ENCODE peak calls at places on chromosomes 13 and 19, in ten cellular contexts. N is stomach, O is sigmoid colon, Z is GM23338, Y is transverse colon, I is HL-60, A is GM12878, S is upper lobe of left lung, C is Panc1, Q is GM12892. G is an unnamed sample.

GRCh38 chr13:110421061-110421460 is 114.0 kb downstream of the COL4A2 start:
- DNase-seq in C (no peak), Z (no peak), O (no peak), N (no peak), A (no peak), I (no peak), Q (no peak), Y (no peak), S (no peak), G (no peak)

GRCh38 chr19:55341191-55342043 is 1.7 kb downstream of the KMT5C start:
- DNase-seq in I (no peak), Z (peak), C (no peak), A (no peak), Q (peak), O (peak), Y (peak), N (peak), S (peak), G (peak)

GRCh38 chr13:76886292-76887061 is at the start of gene KCTD12:
- DNase-seq in A (no peak), S (peak), Q (peak), O (peak), N (peak), Z (peak), Y (peak), C (no peak), I (peak), G (peak)

GRCh38 chr13:42039946-42040729 is 8.3 kb upstream of the DGKH start:
- DNase-seq in A (peak), Y (peak), C (no peak), Z (peak), O (peak), I (peak), S (peak), Q (peak), N (peak), G (peak)

GRCh38 chr19:16911046-16911445 is 22.2 kb downstream of the F2RL3 start:
- DNase-seq in I (no peak), Y (no peak), A (no peak), S (no peak), O (peak), Q (no peak), C (no peak), N (no peak), Z (no peak), G (no peak)

GRCh38 chr13:97003071-97003470 is 8.8 kb upstream of the OXGR1 start:
- DNase-seq in Y (no peak), C (no peak), A (no peak), S (no peak), Z (no peak), N (no peak), I (no peak), Q (no peak), O (no peak), G (no peak)

GRCh38 chr19:29016926-29017760 is 195.8 kb downstream of the UQCRFS1 start:
- DNase-seq in C (no peak), Y (no peak), A (no peak), O (peak), N (no peak), Z (no peak), I (no peak), S (no peak), Q (no peak), G (no peak)

GRCh38 chr13:50387124-50387581 is 371.9 kb downstream of the KCNRG start:
- DNase-seq in Z (peak), S (peak), Q (no peak), Y (peak), O (no peak), A (no peak), C (no peak), N (peak), I (peak), G (no peak)

GRCh38 chr19:38196948-38197656 is 26.9 kb downstream of the DPF1 start:
- DNase-seq in Y (no peak), N (no peak), A (no peak), S (no peak), O (no peak), I (no peak), Z (no peak), Q (no peak), C (no peak), G (no peak)

GRCh38 chr19:30281903-30282302 is 90.3 kb upstream of the ZNF536 start:
- DNase-seq in S (no peak), A (no peak), Y (no peak), Z (no peak), N (no peak), Q (no peak), C (no peak), I (no peak), O (no peak), G (no peak)

GRCh38 chr13:86870388-86870966 is 800.7 kb upstream of the SLITRK5 start:
- DNase-seq in A (no peak), N (no peak), Q (no peak), Z (peak), Y (no peak), C (no peak), I (no peak), O (no peak), S (no peak), G (no peak)

GRCh38 chr13:31587696-31588266 is 151.5 kb upstream of the RXFP2 start:
- DNase-seq in Q (no peak), Z (no peak), I (no peak), O (no peak), S (no peak), A (no peak), N (no peak), C (no peak), Y (no peak), G (no peak)

GRCh38 chr13:43580280-43580679 is 206.5 kb downstream of the ENOX1 start:
- DNase-seq in I (no peak), C (no peak), Y (no peak), S (no peak), O (no peak), Z (no peak), A (no peak), N (no peak), Q (no peak), G (no peak)

GRCh38 chr13:44652223-44652622 is 76.1 kb upstream of the TSC22D1 start:
- DNase-seq in S (no peak), O (no peak), C (no peak), A (no peak), Q (no peak), I (no peak), Z (no peak), N (no peak), Y (no peak), G (no peak)

GRCh38 chr13:65679240-65679639 is 1550.9 kb downstream of the PCDH9 start:
- DNase-seq in Y (no peak), Q (no peak), I (no peak), C (no peak), Z (no peak), A (no peak), S (no peak), O (no peak), N (no peak), G (no peak)

GRCh38 chr13:110265341-110265681 is 41.6 kb downstream of the COL4A1 start:
- DNase-seq in A (no peak), S (no peak), Y (no peak), N (no peak), O (peak), Q (no peak), C (no peak), I (no peak), Z (no peak), G (no peak)

GRCh38 chr19:49895566-49896297 is 955 bp downstream of the IL4I1 start:
- DNase-seq in Q (no peak), Z (no peak), N (no peak), Y (no peak), A (no peak), S (no peak), C (no peak), O (no peak), I (no peak), G (no peak)

GRCh38 chr19:40600086-40600917 is 867 bp upstream of the LTBP4 start:
- DNase-seq in I (no peak), S (no peak), Q (no peak), O (peak), N (no peak), A (no peak), Z (peak), C (no peak), Y (no peak), G (no peak)

GRCh38 chr13:81487151-81487550 is 1146.2 kb upstream of the SPRY2 start:
- DNase-seq in Q (no peak), S (no peak), C (no peak), O (no peak), A (no peak), Y (no peak), N (no peak), I (peak), Z (peak), G (no peak)

GRCh38 chr13:42819712-42820111 is 38.3 kb downstream of the FAM216B start:
- DNase-seq in Y (no peak), N (no peak), A (no peak), O (no peak), S (no peak), Z (no peak), Q (no peak), I (no peak), C (no peak), G (no peak)

GRCh38 chr13:47678201-47678963 is 322.7 kb downstream of the SUCLA2 start:
- DNase-seq in O (no peak), C (no peak), S (no peak), Y (no peak), Q (no peak), Z (no peak), N (no peak), A (no peak), I (no peak), G (no peak)

GRCh38 chr19:9869008-9869617 is 34.0 kb downstream of the PIN1 start:
- DNase-seq in A (no peak), N (no peak), O (no peak), Z (no peak), S (no peak), Q (no peak), C (no peak), Y (no peak), I (no peak), G (no peak)

GRCh38 chr13:20721454-20722357 is 18.2 kb downstream of the IL17D start:
- DNase-seq in N (peak), A (no peak), Y (peak), Z (peak), S (peak), O (no peak), C (no peak), Q (no peak), I (no peak), G (no peak)

GRCh38 chr19:46878613-46879375 is 18.0 kb downstream of the ARHGAP35 start:
- DNase-seq in Q (no peak), I (no peak), Z (no peak), S (no peak), A (no peak), O (no peak), Y (no peak), C (no peak), N (no peak), G (no peak)

GRCh38 chr13:95176611-95177259 is 124.5 kb downstream of the ABCC4 start:
- DNase-seq in I (no peak), C (no peak), O (no peak), Z (no peak), Q (no peak), Y (no peak), N (no peak), S (no peak), A (no peak), G (no peak)

GRCh38 chr13:113162783-113163685 is 4.6 kb downstream of the PROZ start:
- DNase-seq in Y (no peak), I (no peak), O (no peak), S (no peak), N (no peak), C (no peak), Z (no peak), Q (no peak), A (no peak), G (no peak)

GRCh38 chr19:42544146-42544545 is 15.9 kb upstream of the CEACAM1 start:
- DNase-seq in Y (no peak), I (no peak), Z (no peak), O (no peak), A (no peak), Q (no peak), N (no peak), S (no peak), C (no peak), G (no peak)

DNA sequence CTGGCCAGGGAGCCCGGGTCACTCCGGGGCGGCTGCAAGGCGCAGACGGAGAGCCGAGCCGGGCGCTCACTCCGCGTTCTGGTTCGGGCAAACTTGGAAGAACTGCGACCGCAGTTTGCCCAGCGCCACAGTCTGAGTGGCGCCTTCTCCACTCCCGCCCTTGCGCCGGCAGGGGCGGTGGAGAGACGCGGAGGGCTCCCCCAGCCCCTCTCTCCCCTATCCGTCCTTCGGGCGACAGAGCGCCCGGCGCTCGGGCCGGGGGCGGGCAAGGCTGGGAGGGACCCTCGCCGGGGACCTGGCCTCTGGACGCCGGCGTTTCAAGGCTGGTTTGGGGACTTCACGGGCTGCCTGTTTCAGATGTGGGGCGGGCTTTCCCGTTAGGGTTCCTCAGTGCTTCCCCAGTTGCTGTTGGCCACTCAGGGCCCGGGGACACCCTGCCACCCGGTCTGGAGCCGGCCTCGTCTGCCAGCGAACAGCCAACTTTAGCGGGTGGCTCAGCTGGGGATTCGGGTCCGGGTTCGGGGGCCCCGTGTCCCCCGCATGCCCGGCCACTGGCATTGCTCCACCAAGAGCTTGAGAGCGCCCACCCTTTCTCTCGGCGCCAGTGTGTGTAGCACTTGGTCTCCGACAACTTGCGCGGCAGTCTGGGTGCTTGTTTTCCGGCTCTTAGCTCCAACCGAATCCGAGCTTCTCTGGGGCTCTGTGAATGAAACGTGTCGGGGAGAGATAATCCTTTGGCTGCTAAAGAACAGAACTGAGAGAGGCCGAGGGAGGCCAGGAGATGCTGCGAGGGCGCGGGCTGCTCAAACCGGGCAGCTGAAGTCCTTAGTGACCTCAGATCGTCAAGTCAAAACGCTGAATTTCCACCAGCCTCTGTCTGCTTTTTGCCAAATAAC is 1.5 kb downstream of the GPC6 start:
- DNase-seq in O (peak), Z (peak), I (no peak), A (no peak), S (no peak), N (peak), C (no peak), Y (peak), Q (no peak), G (no peak)
- TF ChIP-seq POLR2AphosphoS5 in O (no peak), Z (peak), I (no peak), A (no peak), S (no peak), N (no peak), C (no peak), Y (peak), Q (no peak), G (no peak)

GRCh38 chr19:57477191-57478008 is at the start of gene ZNF772:
- DNase-seq in C (peak), I (peak), Z (peak), N (peak), Y (peak), S (peak), A (peak), O (peak), Q (peak), G (peak)
- TF ChIP-seq POLR2AphosphoS5 in C (peak), I (peak), Z (peak), N (peak), Y (no peak), S (peak), A (peak), O (peak), Q (no peak), G (no peak)

DNA sequence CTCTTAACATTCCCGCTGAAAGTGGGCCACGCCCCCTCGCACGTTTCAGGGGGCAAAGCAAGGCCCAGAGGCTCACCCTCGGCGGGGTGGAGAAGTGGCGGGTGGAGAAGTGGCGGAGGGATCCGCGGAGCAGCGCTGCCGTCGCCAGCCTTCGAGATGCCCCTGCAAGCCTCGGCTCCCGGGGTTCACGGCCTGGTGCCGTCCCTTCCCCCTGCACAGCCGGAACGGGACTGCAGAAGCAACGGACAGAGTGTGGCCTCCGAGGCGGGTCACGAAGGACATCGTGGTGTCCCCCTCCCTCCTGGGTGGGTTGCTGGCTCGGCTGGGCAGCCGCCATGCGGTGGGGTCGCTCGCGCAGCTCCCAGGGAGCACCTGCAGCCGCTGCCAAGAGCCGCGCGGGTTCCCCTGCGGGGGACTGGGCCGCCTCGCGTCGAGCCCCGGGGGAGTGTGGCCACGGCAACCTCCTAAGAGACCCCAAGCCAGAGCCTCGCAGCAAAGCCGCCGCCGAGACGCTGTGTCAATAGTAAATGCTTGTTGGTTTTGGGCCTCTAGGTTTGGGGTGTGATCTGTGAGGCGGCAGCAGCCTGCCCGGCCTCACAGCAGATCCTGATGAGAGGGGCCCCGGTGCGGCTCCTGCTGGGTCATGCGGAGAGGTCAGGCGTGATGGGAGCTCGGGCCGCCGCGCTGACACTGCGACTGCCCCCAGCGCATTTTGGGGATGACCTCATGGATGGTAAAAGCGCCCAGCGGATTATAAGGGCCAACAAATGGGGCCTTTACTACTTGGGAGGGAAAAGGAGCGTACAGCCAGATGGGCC is 5.5 kb downstream of the TPGS1 start:
- DNase-seq in A (no peak), S (peak), C (no peak), Z (no peak), O (no peak), Y (no peak), N (no peak), I (no peak), Q (no peak), G (no peak)
- TF ChIP-seq POLR2AphosphoS5 in A (no peak), S (no peak), C (no peak), Z (no peak), O (no peak), Y (no peak), N (no peak), I (no peak), Q (no peak), G (no peak)

GRCh38 chr19:45664575-45664974 is 3.4 kb upstream of the GIPR start:
- DNase-seq in O (no peak), S (no peak), I (no peak), N (no peak), A (no peak), Y (peak), C (no peak), Q (no peak), Z (no peak), G (no peak)
- TF ChIP-seq POLR2AphosphoS5 in O (no peak), S (no peak), I (no peak), N (no peak), A (no peak), Y (no peak), C (no peak), Q (no peak), Z (no peak), G (no peak)

DNA sequence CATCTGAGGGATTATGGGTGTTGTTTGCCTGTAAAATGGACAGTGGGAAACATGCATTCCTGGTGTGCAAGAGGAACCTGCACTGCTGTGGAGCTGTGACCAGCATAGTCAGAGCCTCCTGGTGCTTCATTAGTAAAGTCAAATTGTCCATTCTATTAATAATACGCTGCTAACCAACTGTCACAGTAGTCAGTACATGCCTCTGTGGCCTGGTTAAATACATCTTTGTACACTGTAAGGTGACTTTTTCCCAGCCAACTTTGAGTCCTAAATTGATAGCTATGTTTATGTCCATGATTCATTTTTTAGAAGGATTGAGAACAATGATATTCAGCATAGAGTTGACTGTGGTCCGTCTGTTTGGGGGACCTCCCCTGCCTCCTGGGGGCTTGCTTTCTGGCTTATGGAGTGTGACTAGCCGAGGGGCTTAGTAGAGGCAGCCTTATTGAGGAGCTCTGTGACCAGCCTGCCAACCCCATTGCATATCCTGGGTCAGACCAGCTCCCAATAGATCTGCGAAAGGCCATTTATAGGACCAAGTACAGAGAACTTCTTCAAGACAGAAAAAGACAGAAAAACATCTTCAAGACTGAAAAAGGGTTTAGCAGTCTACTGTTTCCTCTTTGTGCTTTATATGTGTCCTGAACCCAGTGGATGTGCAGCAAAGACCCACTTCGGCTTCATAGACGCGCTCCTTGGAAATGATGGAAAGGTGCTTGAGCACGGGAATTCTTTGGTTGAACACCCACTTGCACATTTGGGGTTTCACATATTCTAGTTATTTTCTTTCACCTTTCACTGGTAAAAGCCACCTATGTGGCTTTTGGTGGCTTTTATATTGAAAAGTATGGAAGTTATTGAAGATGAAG is 4.3 kb downstream of the GPR183 start:
- DNase-seq in I (no peak), Z (no peak), S (no peak), C (no peak), Y (no peak), O (no peak), N (no peak), Q (no peak), A (no peak), G (no peak)
- TF ChIP-seq POLR2AphosphoS5 in I (peak), Z (no peak), S (no peak), C (no peak), Y (no peak), O (no peak), N (no peak), Q (peak), A (peak), G (no peak)

DNA sequence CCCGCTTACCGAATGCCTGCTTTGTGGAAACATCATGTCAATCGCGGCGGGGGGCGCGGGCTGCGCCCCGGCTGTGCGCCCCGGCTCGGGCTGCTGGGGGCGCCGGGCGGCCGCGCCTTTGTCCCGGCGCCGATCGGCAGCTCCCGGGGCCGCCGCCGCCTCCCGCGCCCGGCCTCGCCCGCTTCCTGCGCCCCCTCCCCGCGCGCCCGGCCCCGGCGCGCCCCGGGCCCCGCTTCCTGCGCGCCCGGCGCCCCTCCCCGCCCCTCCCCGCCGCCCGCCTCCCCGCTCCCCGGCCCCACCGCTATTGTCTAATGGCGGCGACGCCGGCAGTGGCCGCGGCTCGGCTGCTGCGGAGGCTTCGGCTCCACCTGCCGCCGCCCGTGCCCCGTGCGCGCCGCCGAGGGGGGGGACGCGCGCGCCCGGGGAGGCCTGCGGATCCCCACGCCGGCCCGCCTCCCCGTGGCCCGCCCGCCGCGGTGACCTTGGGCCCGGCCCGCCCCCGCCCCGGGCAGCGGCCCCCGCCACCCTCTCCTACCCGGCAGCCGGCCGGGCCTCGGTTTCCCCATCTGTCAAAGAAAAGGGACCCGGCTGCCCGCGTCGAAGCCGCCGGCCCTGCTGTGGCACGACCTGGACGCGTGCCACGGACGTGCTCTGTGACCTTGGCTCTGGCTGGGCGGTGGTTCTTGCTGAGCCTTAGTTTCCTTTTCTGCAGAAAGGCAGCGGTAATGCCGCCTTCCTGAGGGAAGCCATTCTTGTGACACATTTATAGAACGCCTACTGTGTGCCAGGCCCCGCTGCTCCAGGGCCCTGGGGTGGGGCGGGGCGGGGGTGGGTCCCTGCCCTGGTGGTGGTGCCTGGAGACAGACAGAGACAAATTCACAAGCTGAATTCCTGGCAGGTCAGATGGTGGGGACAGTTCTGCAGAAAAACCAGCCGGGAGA is at the start of gene TLE5:
- DNase-seq in N (peak), Z (peak), O (peak), A (no peak), Q (peak), I (no peak), S (peak), Y (peak), C (no peak), G (no peak)
- TF ChIP-seq POLR2AphosphoS5 in N (no peak), Z (no peak), O (peak), A (no peak), Q (no peak), I (no peak), S (no peak), Y (peak), C (no peak), G (no peak)